ENCODE peak calls at places on chromosomes 6 and 20, in seven cellular contexts. Z, F, V, L, B, J and S are unnamed samples.

GRCh38 chr6:146904596-146904995 is 299.6 kb upstream of the STXBP5 start:
- DNase-seq in L (no peak), B (no peak), J (no peak), Z (no peak), F (no peak), V (no peak), S (no peak)

GRCh38 chr6:14059791-14060436 is 57.7 kb upstream of the CD83 start:
- DNase-seq in J (no peak), V (no peak), F (no peak), L (peak; percentile 79), B (no peak), Z (no peak), S (no peak)

GRCh38 chr6:7252390-7252789 is 60.6 kb downstream of the SSR1 start:
- DNase-seq in F (no peak), Z (no peak), V (no peak), L (no peak), B (no peak), J (no peak), S (no peak)

GRCh38 chr6:148565931-148566663 is 180.7 kb upstream of the UST start:
- DNase-seq in L (no peak), V (no peak), B (no peak), Z (no peak), J (no peak), F (peak; percentile 13), S (no peak)

GRCh38 chr6:168739381-168739780 is 298.4 kb downstream of the SMOC2 start:
- DNase-seq in Z (no peak), B (no peak), L (no peak), F (no peak), J (no peak), V (no peak), S (no peak)

GRCh38 chr6:132749111-132749510 is 8.6 kb downstream of the VNN2 start:
- DNase-seq in L (no peak), J (no peak), V (no peak), Z (no peak), F (no peak), B (no peak), S (no peak)

GRCh38 chr6:138576303-138576702 is 77.0 kb upstream of the NHSL1 start:
- DNase-seq in B (no peak), Z (no peak), V (no peak), J (no peak), L (no peak), F (no peak), S (no peak)

GRCh38 chr6:45569210-45569945 is 191.6 kb upstream of the SUPT3H start:
- DNase-seq in L (no peak), F (no peak), J (no peak), Z (no peak), B (no peak), V (no peak), S (no peak)

GRCh38 chr6:114342086-114342825 is 567 bp downstream of the HS3ST5 start:
- DNase-seq in J (no peak), Z (no peak), B (no peak), V (no peak), F (no peak), L (peak; percentile 73), S (no peak)
- TF ChIP-seq JUND in J (no peak), Z (no peak), B (no peak), V (no peak), F (no peak), L (no peak), S (no peak)

GRCh38 chr6:157227202-157228166 is 95.8 kb downstream of the TMEM242 start:
- DNase-seq in B (peak; percentile 59), Z (no peak), L (peak; percentile 68), J (no peak), V (no peak), F (no peak), S (peak; percentile 12)

GRCh38 chr6:157226026-157226639 is 97.2 kb downstream of the TMEM242 start:
- DNase-seq in B (no peak), V (no peak), J (no peak), Z (no peak), L (no peak), F (no peak), S (no peak)

GRCh38 chr6:157224957-157225574 is 98.3 kb downstream of the TMEM242 start:
- DNase-seq in B (no peak), F (no peak), L (peak; percentile 58), V (no peak), Z (no peak), J (no peak), S (no peak)

GRCh38 chr6:157225575-157225995 is 97.7 kb downstream of the TMEM242 start:
- DNase-seq in Z (no peak), B (no peak), J (no peak), F (no peak), L (no peak), V (no peak), S (no peak)

GRCh38 chr6:157226761-157227160 is 96.6 kb downstream of the TMEM242 start:
- DNase-seq in J (no peak), F (no peak), V (no peak), B (peak; percentile 72), Z (no peak), L (no peak), S (no peak)
- TF ChIP-seq JUND in J (no peak), F (no peak), V (no peak), B (no peak), Z (no peak), L (no peak), S (no peak)

GRCh38 chr6:123402052-123402451 is 234.7 kb downstream of the TRDN start:
- DNase-seq in F (no peak), L (no peak), J (no peak), V (no peak), Z (no peak), B (no peak), S (peak; percentile 15)
- TF ChIP-seq JUND in F (no peak), L (no peak), J (no peak), V (no peak), Z (no peak), B (no peak), S (no peak)

DNA sequence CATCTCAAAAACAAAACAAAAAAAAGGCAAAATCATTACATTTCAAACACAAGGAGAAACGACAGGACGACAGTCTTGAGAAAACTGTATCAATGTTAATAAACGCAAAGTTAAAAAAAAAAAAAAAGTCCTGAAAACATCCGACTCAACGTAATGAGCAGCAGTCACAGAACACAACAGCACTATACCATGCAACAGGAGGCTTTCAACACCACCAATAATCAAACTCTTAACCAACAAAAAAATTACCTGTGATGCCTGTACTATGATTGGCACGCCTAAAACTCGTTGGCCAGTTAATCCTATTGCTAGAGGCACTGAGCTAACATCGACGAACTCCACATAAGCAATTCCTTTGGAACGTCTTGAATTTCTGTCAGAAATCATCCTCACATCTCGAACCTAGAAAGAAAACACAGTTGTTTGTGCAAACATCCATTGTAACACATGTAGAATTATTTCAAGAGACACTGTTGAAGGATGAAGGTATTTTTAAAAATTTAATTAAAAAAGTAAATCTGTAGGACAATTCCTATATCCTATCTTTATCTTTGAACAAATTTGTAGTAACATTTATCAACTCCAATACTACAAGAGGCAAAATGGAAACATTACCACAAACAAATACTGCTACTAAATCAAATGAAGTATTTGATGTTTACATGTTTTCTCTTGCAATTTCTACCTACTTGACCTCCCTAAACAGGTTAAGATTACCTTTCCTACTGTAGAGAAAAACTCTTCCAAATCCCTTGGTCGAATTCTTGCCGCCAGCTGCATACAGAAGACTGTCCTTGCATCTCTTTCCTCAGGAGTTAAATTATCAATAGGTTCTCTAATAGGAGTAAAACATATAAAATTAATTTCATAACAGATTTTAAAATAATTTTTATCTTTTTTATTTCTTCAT is 17.5 kb downstream of the RBM39 start:
- DNase-seq in Z (no peak), L (no peak), J (no peak), V (no peak), B (no peak), F (no peak), S (no peak)
- TF ChIP-seq JUND in Z (no peak), L (no peak), J (no peak), V (no peak), B (no peak), F (no peak), S (no peak)

GRCh38 chr20:49729780-49730179 is 16.1 kb upstream of the B4GALT5 start:
- DNase-seq in L (no peak), Z (no peak), V (no peak), F (no peak), B (no peak), J (no peak), S (no peak)

GRCh38 chr20:49725694-49726093 is 12.0 kb upstream of the B4GALT5 start:
- DNase-seq in L (no peak), B (no peak), V (no peak), F (no peak), Z (no peak), J (no peak), S (no peak)

GRCh38 chr20:49727473-49727872 is 13.8 kb upstream of the B4GALT5 start:
- DNase-seq in Z (no peak), V (no peak), L (no peak), J (no peak), B (no peak), F (no peak), S (peak; percentile 42)

GRCh38 chr20:49727894-49728885 is 14.5 kb upstream of the B4GALT5 start:
- DNase-seq in F (no peak), V (no peak), Z (no peak), B (no peak), J (no peak), L (no peak), S (no peak)

DNA sequence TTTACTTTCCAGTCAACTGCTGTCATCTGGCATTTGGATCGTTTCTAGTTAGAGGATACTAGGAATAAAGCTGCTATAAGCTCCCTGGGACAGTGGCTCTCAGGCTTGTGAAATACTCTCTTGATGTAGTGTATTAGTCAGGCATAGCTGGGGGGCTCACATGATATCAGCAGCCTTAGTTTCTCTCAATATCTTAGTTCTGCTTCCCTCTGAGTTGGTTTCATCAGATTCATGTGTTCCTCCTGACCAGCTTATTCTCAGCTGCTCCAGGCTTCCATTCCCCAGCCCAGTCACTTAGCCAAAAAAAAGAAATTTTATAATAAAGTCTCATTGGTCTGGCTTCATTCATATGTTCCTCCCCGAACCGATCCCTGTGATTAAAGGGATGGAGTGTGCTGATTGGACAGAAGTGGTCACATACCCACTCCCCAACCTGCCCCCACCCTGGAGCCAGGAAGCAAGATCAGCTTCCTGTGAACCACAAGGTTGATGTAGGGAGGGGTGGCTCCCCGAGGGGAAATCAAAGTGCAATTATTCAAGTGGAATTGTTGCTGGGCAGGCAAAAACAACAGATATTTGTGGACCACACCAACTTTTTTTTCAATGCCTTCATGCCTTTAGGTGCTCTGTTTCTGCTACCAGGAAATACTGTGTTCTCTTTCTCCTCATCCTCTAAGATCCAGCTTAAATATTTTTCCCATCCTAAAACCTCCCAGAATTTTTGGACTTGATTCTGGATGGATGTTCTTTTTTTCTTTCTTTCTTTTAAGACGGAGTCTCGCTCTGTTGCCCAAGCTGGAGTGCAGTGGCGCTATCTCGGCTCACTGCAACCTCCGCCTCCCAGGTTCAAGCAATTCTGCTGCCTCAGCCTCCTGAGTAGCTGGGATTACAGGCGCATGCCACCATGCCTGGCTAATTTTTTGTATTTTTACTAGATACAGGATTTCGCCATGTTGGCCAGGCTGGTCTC is 11.2 kb upstream of the B4GALT5 start:
- DNase-seq in Z (no peak), F (no peak), J (peak; percentile 61), V (no peak), L (no peak), B (peak; percentile 60), S (no peak)
- TF ChIP-seq JUND in Z (no peak), F (no peak), J (no peak), V (no peak), L (no peak), B (no peak), S (no peak)